ENCODE peak calls at places on chromosomes 5 and 9, in four cellular contexts. One of them, this sample, is unnamed.

GRCh38 chr5:73448072-73448432 is 525 bp downstream of the FOXD1 start:
- DNase-seq in GM12892: no peak
- DNase-seq in HepG2: no peak
- DNase-seq in K562: peak
- DNase-seq in this sample: no peak

GRCh38 chr5:40860711-40861110 is 19.5 kb downstream of the CARD6 start:
- DNase-seq in GM12892: no peak
- DNase-seq in K562: no peak
- DNase-seq in HepG2: no peak
- DNase-seq in this sample: no peak

GRCh38 chr9:19102181-19102630 is 498 bp downstream of the HAUS6 start:
- DNase-seq in K562: peak
- DNase-seq in HepG2: peak
- DNase-seq in GM12892: no peak
- DNase-seq in this sample: peak

GRCh38 chr9:23826120-23826629 is at the start of gene ELAVL2:
- DNase-seq in K562: no peak
- DNase-seq in HepG2: no peak
- DNase-seq in GM12892: no peak
- DNase-seq in this sample: no peak

GRCh38 chr5:67106626-67107342 is 89.8 kb downstream of the CD180 start:
- DNase-seq in HepG2: no peak
- DNase-seq in GM12892: no peak
- DNase-seq in K562: no peak
- DNase-seq in this sample: no peak

GRCh38 chr5:22593592-22593991 is 259.6 kb downstream of the CDH12 start:
- DNase-seq in HepG2: no peak
- DNase-seq in K562: no peak
- DNase-seq in GM12892: no peak
- DNase-seq in this sample: no peak

GRCh38 chr9:126361810-126362238 is 35.2 kb downstream of the MVB12B start:
- DNase-seq in HepG2: no peak
- DNase-seq in GM12892: no peak
- DNase-seq in K562: no peak
- DNase-seq in this sample: no peak

GRCh38 chr5:150599917-150600511 is 40.4 kb upstream of the SYNPO start:
- DNase-seq in HepG2: no peak
- DNase-seq in K562: no peak
- DNase-seq in GM12892: no peak
- DNase-seq in this sample: no peak

GRCh38 chr9:95182854-95183563 is 134.5 kb downstream of the FANCC start:
- DNase-seq in K562: no peak
- DNase-seq in HepG2: peak
- DNase-seq in GM12892: no peak
- DNase-seq in this sample: no peak

GRCh38 chr9:14766299-14766698 is 43.8 kb upstream of the CER1 start:
- DNase-seq in GM12892: no peak
- DNase-seq in K562: no peak
- DNase-seq in HepG2: no peak
- DNase-seq in this sample: no peak

GRCh38 chr5:171400169-171400568 is 12.5 kb downstream of the NPM1 start:
- DNase-seq in GM12892: no peak
- DNase-seq in HepG2: no peak
- DNase-seq in K562: no peak
- DNase-seq in this sample: no peak

GRCh38 chr5:171397190-171397589 is 9.5 kb downstream of the NPM1 start:
- DNase-seq in HepG2: no peak
- DNase-seq in GM12892: no peak
- DNase-seq in K562: no peak
- DNase-seq in this sample: no peak

GRCh38 chr5:171405615-171406014 is 13.8 kb upstream of the FGF18 start:
- DNase-seq in HepG2: no peak
- DNase-seq in K562: no peak
- DNase-seq in GM12892: no peak
- DNase-seq in this sample: no peak

GRCh38 chr5:171397599-171397998 is 9.9 kb downstream of the NPM1 start:
- DNase-seq in K562: no peak
- DNase-seq in HepG2: no peak
- DNase-seq in GM12892: no peak
- DNase-seq in this sample: no peak

GRCh38 chr5:171401167-171401947 is 13.7 kb downstream of the NPM1 start:
- DNase-seq in GM12892: no peak
- DNase-seq in K562: no peak
- DNase-seq in HepG2: no peak
- DNase-seq in this sample: no peak
- TF ChIP-seq POLR2AphosphoS5 in GM12892: peak
- TF ChIP-seq POLR2AphosphoS5 in K562: peak
- TF ChIP-seq POLR2AphosphoS5 in HepG2: no peak
- TF ChIP-seq POLR2AphosphoS5 in this sample: peak

GRCh38 chr9:132406554-132407122 is at the start of gene TTF1:
- DNase-seq in GM12892: peak
- DNase-seq in HepG2: peak
- DNase-seq in K562: peak
- DNase-seq in this sample: peak
- TF ChIP-seq POLR2A in GM12892: peak
- TF ChIP-seq POLR2A in HepG2: peak
- TF ChIP-seq POLR2A in K562: peak
- TF ChIP-seq POLR2A in this sample: peak

GRCh38 chr5:16909464-16909863 is 26.6 kb downstream of the MYO10 start:
- DNase-seq in HepG2: no peak
- DNase-seq in K562: no peak
- DNase-seq in GM12892: no peak
- DNase-seq in this sample: no peak
- TF ChIP-seq TAF1 in HepG2: no peak
- TF ChIP-seq TAF1 in K562: no peak
- TF ChIP-seq TAF1 in GM12892: no peak
- TF ChIP-seq TAF1 in this sample: no peak

GRCh38 chr5:1078851-1079250 is 33.0 kb downstream of the SLC12A7 start:
- DNase-seq in HepG2: no peak
- DNase-seq in K562: no peak
- DNase-seq in GM12892: no peak
- DNase-seq in this sample: no peak

GRCh38 chr5:1077026-1077425 is 34.8 kb downstream of the SLC12A7 start:
- DNase-seq in K562: no peak
- DNase-seq in HepG2: no peak
- DNase-seq in GM12892: no peak
- DNase-seq in this sample: no peak

GRCh38 chr5:1077491-1078020 is 34.3 kb downstream of the SLC12A7 start:
- DNase-seq in K562: no peak
- DNase-seq in HepG2: no peak
- DNase-seq in GM12892: no peak
- DNase-seq in this sample: no peak

GRCh38 chr5:1079486-1079885 is 32.4 kb downstream of the SLC12A7 start:
- DNase-seq in HepG2: no peak
- DNase-seq in GM12892: no peak
- DNase-seq in K562: no peak
- DNase-seq in this sample: no peak

GRCh38 chr5:1078206-1078605 is 33.7 kb downstream of the SLC12A7 start:
- DNase-seq in K562: no peak
- DNase-seq in HepG2: no peak
- DNase-seq in GM12892: no peak
- DNase-seq in this sample: no peak
- TF ChIP-seq POLR2AphosphoS5 in K562: no peak
- TF ChIP-seq POLR2AphosphoS5 in HepG2: no peak
- TF ChIP-seq POLR2AphosphoS5 in GM12892: no peak
- TF ChIP-seq POLR2AphosphoS5 in this sample: no peak

GRCh38 chr9:129885670-129886106 is 50.4 kb downstream of the USP20 start:
- DNase-seq in K562: peak
- DNase-seq in GM12892: peak
- DNase-seq in HepG2: peak
- DNase-seq in this sample: no peak
- TF ChIP-seq POLR2A in K562: no peak
- TF ChIP-seq POLR2A in GM12892: peak
- TF ChIP-seq POLR2A in HepG2: no peak
- TF ChIP-seq POLR2A in this sample: no peak

DNA sequence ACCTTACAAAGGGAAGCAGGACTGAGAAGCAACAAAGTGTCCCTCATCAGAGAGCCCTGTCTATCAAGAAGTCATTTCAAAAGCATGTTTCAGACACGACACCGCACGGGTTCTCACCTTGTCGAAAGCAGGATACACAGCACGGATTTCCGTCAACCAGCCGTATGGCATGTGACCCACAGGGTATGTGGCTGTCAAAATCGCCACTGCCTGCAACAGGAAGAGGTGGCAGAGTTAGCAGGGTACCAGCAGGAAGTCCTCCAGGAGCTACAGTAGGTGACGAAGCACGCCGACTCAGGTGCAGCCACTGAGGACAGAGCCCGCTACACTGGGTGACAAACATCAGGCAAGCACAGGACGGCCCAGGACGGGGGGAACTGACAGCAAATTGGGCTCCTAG is 81.2 kb downstream of the OTULIN start:
- DNase-seq in HepG2: no peak
- DNase-seq in GM12892: no peak
- DNase-seq in K562: no peak
- DNase-seq in this sample: no peak
- TF ChIP-seq TAF1 in HepG2: no peak
- TF ChIP-seq TAF1 in GM12892: no peak
- TF ChIP-seq TAF1 in K562: no peak
- TF ChIP-seq TAF1 in this sample: no peak

DNA sequence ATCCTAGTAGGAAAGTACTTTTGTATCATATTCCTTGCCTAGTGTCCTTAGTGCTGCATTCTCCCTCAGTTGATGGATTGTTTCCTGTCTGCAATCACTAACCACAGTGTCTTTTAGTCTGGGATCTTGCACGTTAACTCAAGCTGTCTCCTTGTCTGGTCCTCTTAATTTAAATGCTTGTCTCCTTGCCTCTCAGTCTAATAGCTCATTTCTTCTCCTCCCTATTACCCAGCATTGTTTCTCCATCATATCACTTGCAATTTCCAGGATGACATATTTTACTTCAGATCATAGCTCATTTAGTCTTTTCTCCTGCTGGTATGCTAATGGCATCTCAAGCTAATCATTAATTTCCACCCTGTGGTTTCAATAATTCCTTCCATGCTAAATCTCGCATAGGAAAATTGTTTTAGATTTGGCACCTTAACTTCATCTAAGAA is 2052.0 kb upstream of the C9orf72 start:
- DNase-seq in GM12892: no peak
- DNase-seq in K562: no peak
- DNase-seq in HepG2: no peak
- DNase-seq in this sample: no peak
- TF ChIP-seq POLR2AphosphoS5 in GM12892: no peak
- TF ChIP-seq POLR2AphosphoS5 in K562: no peak
- TF ChIP-seq POLR2AphosphoS5 in HepG2: no peak
- TF ChIP-seq POLR2AphosphoS5 in this sample: no peak

DNA sequence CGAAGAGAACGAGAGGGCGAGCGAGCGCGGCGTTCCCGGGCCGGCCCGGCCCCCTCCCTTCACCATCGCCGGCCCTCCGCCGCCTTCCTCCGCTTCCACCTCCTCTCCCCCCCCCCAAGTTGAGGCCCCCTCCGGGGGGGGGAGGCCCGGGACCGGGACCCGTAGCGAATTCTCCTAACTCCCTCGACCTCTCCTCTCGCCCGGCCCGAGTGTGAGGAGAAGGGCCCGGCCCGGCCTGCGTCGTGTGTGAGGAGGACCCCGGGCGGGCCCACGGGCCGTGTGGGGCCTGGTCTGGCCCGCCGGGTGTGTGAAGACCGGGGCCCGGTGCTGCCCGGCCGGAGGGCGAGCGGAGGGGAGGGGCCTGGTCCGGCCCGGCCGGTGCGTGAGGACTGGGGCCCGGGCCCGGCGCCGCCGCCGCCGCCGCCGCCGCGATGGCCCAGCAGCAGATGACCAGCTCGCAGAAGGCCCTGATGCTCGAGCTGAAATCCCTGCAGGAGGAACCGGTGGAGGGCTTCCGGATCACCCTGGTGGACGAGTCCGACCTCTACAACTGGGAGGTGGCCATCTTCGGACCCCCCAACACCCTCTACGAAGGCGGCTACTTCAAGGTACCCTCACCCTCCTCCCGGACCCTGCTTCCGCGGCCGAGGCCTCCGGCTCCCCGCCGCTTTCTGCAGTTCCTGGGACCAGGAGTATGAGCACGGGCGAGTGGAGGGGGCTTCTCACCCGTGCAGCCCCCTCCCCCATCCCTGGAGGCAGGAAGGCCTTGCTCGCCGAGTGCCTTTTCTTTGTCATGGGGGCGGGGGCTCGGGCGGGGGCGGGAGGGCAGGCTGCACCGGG is 587 bp downstream of the UBE2R2 start:
- DNase-seq in HepG2: peak
- DNase-seq in K562: peak
- DNase-seq in GM12892: peak
- DNase-seq in this sample: peak
- TF ChIP-seq POLR2A in HepG2: peak
- TF ChIP-seq POLR2A in K562: peak
- TF ChIP-seq POLR2A in GM12892: peak
- TF ChIP-seq POLR2A in this sample: no peak

GRCh38 chr9:120652902-120653301 is 61.4 kb downstream of the MEGF9 start:
- DNase-seq in GM12892: no peak
- DNase-seq in HepG2: no peak
- DNase-seq in K562: no peak
- DNase-seq in this sample: no peak

GRCh38 chr9:120653762-120654161 is 60.5 kb downstream of the MEGF9 start:
- DNase-seq in K562: no peak
- DNase-seq in GM12892: no peak
- DNase-seq in HepG2: no peak
- DNase-seq in this sample: no peak

GRCh38 chr9:120654278-120654677 is 60.0 kb downstream of the MEGF9 start:
- DNase-seq in K562: no peak
- DNase-seq in HepG2: no peak
- DNase-seq in GM12892: no peak
- DNase-seq in this sample: no peak

GRCh38 chr9:120659209-120659608 is 55.1 kb downstream of the MEGF9 start:
- DNase-seq in GM12892: no peak
- DNase-seq in K562: no peak
- DNase-seq in HepG2: no peak
- DNase-seq in this sample: no peak

DNA sequence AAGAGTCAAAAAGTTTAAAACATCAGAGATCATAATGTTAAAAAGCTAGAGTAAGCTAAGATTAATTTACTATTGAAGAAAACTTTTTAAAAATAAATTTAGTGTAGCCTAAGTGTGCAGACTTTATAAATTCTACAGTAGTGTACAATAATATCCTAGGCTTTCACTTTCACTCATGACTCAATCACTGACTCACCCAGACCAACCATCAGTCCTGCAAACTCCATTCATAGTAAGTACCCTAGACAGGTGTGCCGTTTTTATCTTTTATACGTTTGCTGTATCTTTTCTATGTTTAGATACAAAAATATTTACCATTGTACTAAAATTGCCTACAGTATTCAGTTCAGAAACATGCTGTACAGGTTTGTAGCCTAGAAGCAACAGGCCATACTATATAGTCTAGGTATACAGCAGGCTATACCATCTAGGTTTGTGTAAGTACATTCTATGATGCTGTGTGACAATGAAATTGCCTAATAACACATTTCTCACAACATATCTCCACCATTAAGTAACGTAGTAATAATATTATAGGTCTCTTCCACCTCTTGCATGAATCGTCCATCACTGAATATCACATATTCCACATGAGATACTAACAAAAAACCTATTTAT is 59.2 kb downstream of the MEGF9 start:
- DNase-seq in HepG2: no peak
- DNase-seq in K562: no peak
- DNase-seq in GM12892: no peak
- DNase-seq in this sample: no peak
- TF ChIP-seq TAF1 in HepG2: no peak
- TF ChIP-seq TAF1 in K562: no peak
- TF ChIP-seq TAF1 in GM12892: no peak
- TF ChIP-seq TAF1 in this sample: no peak